ENCODE peak calls at places on chromosomes 16 and 17, in eight cellular contexts. One of them, this sample, is unnamed.

GRCh38 chr17:75970011-75970523 is 8.9 kb downstream of the ACOX1 start:
- DNase-seq in Caco-2: peak
- DNase-seq in HFF-Myc: peak
- DNase-seq in AG09319: no peak
- DNase-seq in lower lobe of right lung: no peak
- DNase-seq in AG09309: no peak
- DNase-seq in psoas muscle: no peak
- DNase-seq in activated B cell treated with CpG ODN at 0.5 μM for 24 hours: no peak
- DNase-seq in this sample: no peak

GRCh38 chr17:15431201-15431600 is 36.2 kb downstream of the CDRT4 start:
- DNase-seq in Caco-2: no peak
- DNase-seq in HFF-Myc: no peak
- DNase-seq in AG09319: no peak
- DNase-seq in lower lobe of right lung: no peak
- DNase-seq in AG09309: no peak
- DNase-seq in psoas muscle: peak
- DNase-seq in activated B cell treated with CpG ODN at 0.5 μM for 24 hours: no peak
- DNase-seq in this sample: no peak

GRCh38 chr16:4414187-4414909 is 2.0 kb downstream of the CORO7 start:
- DNase-seq in Caco-2: no peak
- DNase-seq in HFF-Myc: no peak
- DNase-seq in AG09319: no peak
- DNase-seq in lower lobe of right lung: no peak
- DNase-seq in AG09309: no peak
- DNase-seq in psoas muscle: no peak
- DNase-seq in activated B cell treated with CpG ODN at 0.5 μM for 24 hours: peak
- DNase-seq in this sample: no peak

GRCh38 chr16:83533193-83533592 is 274.6 kb upstream of the HSBP1 start:
- DNase-seq in Caco-2: no peak
- DNase-seq in HFF-Myc: no peak
- DNase-seq in AG09319: no peak
- DNase-seq in lower lobe of right lung: no peak
- DNase-seq in AG09309: peak
- DNase-seq in psoas muscle: no peak
- DNase-seq in activated B cell treated with CpG ODN at 0.5 μM for 24 hours: no peak
- DNase-seq in this sample: no peak

GRCh38 chr17:34571428-34572130 is 7.8 kb upstream of the TMEM132E start:
- DNase-seq in Caco-2: no peak
- DNase-seq in HFF-Myc: no peak
- DNase-seq in AG09319: no peak
- DNase-seq in lower lobe of right lung: no peak
- DNase-seq in AG09309: no peak
- DNase-seq in psoas muscle: no peak
- DNase-seq in activated B cell treated with CpG ODN at 0.5 μM for 24 hours: no peak
- DNase-seq in this sample: no peak

GRCh38 chr16:23893976-23894375 is 58.2 kb downstream of the PRKCB start:
- DNase-seq in Caco-2: no peak
- DNase-seq in HFF-Myc: no peak
- DNase-seq in AG09319: no peak
- DNase-seq in lower lobe of right lung: no peak
- DNase-seq in AG09309: no peak
- DNase-seq in psoas muscle: no peak
- DNase-seq in activated B cell treated with CpG ODN at 0.5 μM for 24 hours: no peak
- DNase-seq in this sample: no peak

GRCh38 chr17:10429416-10430045 is 7.8 kb upstream of the MYH8 start:
- DNase-seq in Caco-2: no peak
- DNase-seq in HFF-Myc: no peak
- DNase-seq in AG09319: no peak
- DNase-seq in lower lobe of right lung: no peak
- DNase-seq in AG09309: no peak
- DNase-seq in psoas muscle: no peak
- DNase-seq in activated B cell treated with CpG ODN at 0.5 μM for 24 hours: no peak
- DNase-seq in this sample: no peak

GRCh38 chr16:57514371-57514770 is 22.0 kb downstream of the CCDC102A start:
- DNase-seq in Caco-2: no peak
- DNase-seq in HFF-Myc: no peak
- DNase-seq in AG09319: no peak
- DNase-seq in lower lobe of right lung: no peak
- DNase-seq in AG09309: no peak
- DNase-seq in psoas muscle: no peak
- DNase-seq in activated B cell treated with CpG ODN at 0.5 μM for 24 hours: no peak
- DNase-seq in this sample: no peak

GRCh38 chr16:56608043-56608875 is at the start of gene MT2A:
- DNase-seq in Caco-2: peak
- DNase-seq in HFF-Myc: peak
- DNase-seq in AG09319: peak
- DNase-seq in lower lobe of right lung: peak
- DNase-seq in AG09309: peak
- DNase-seq in psoas muscle: peak
- DNase-seq in activated B cell treated with CpG ODN at 0.5 μM for 24 hours: peak
- DNase-seq in this sample: peak

GRCh38 chr17:75854881-75855309 is 240 bp downstream of the WBP2 start:
- DNase-seq in Caco-2: no peak
- DNase-seq in HFF-Myc: no peak
- DNase-seq in AG09319: no peak
- DNase-seq in lower lobe of right lung: peak
- DNase-seq in AG09309: no peak
- DNase-seq in psoas muscle: peak
- DNase-seq in activated B cell treated with CpG ODN at 0.5 μM for 24 hours: no peak
- DNase-seq in this sample: no peak

GRCh38 chr16:51057102-51057793 is 93.8 kb downstream of the SALL1 start:
- DNase-seq in Caco-2: no peak
- DNase-seq in HFF-Myc: no peak
- DNase-seq in AG09319: no peak
- DNase-seq in lower lobe of right lung: no peak
- DNase-seq in AG09309: no peak
- DNase-seq in psoas muscle: no peak
- DNase-seq in activated B cell treated with CpG ODN at 0.5 μM for 24 hours: no peak
- DNase-seq in this sample: no peak

GRCh38 chr17:35129154-35129972 is 7.9 kb downstream of the FNDC8 start:
- DNase-seq in Caco-2: no peak
- DNase-seq in HFF-Myc: no peak
- DNase-seq in AG09319: no peak
- DNase-seq in lower lobe of right lung: no peak
- DNase-seq in AG09309: no peak
- DNase-seq in psoas muscle: no peak
- DNase-seq in activated B cell treated with CpG ODN at 0.5 μM for 24 hours: no peak
- DNase-seq in this sample: no peak

GRCh38 chr17:32529604-32530003 is 42.8 kb downstream of the CDK5R1 start:
- DNase-seq in Caco-2: no peak
- DNase-seq in HFF-Myc: no peak
- DNase-seq in AG09319: no peak
- DNase-seq in lower lobe of right lung: no peak
- DNase-seq in AG09309: no peak
- DNase-seq in psoas muscle: no peak
- DNase-seq in activated B cell treated with CpG ODN at 0.5 μM for 24 hours: no peak
- DNase-seq in this sample: no peak

GRCh38 chr17:39903158-39903884 is 15.1 kb downstream of the GSDMB start:
- DNase-seq in Caco-2: no peak
- DNase-seq in HFF-Myc: no peak
- DNase-seq in AG09319: no peak
- DNase-seq in lower lobe of right lung: no peak
- DNase-seq in AG09309: no peak
- DNase-seq in psoas muscle: no peak
- DNase-seq in activated B cell treated with CpG ODN at 0.5 μM for 24 hours: no peak
- DNase-seq in this sample: no peak

GRCh38 chr16:68910051-68910450 is 66.7 kb downstream of the TANGO6 start:
- DNase-seq in Caco-2: no peak
- DNase-seq in HFF-Myc: no peak
- DNase-seq in AG09319: no peak
- DNase-seq in lower lobe of right lung: no peak
- DNase-seq in AG09309: no peak
- DNase-seq in psoas muscle: no peak
- DNase-seq in activated B cell treated with CpG ODN at 0.5 μM for 24 hours: no peak
- DNase-seq in this sample: no peak

GRCh38 chr16:30748634-30749445 is 615 bp downstream of the PHKG2 start:
- DNase-seq in Caco-2: no peak
- DNase-seq in HFF-Myc: no peak
- DNase-seq in AG09319: no peak
- DNase-seq in lower lobe of right lung: peak
- DNase-seq in AG09309: no peak
- DNase-seq in psoas muscle: peak
- DNase-seq in activated B cell treated with CpG ODN at 0.5 μM for 24 hours: no peak
- DNase-seq in this sample: no peak

GRCh38 chr17:60554377-60554788 is 28.3 kb upstream of the APPBP2 start:
- DNase-seq in Caco-2: no peak
- DNase-seq in HFF-Myc: peak
- DNase-seq in AG09319: peak
- DNase-seq in lower lobe of right lung: peak
- DNase-seq in AG09309: peak
- DNase-seq in psoas muscle: no peak
- DNase-seq in activated B cell treated with CpG ODN at 0.5 μM for 24 hours: no peak
- DNase-seq in this sample: peak

GRCh38 chr16:27596411-27596810 is 46.5 kb downstream of the KATNIP start:
- DNase-seq in Caco-2: no peak
- DNase-seq in HFF-Myc: no peak
- DNase-seq in AG09319: no peak
- DNase-seq in lower lobe of right lung: no peak
- DNase-seq in AG09309: no peak
- DNase-seq in psoas muscle: no peak
- DNase-seq in activated B cell treated with CpG ODN at 0.5 μM for 24 hours: no peak
- DNase-seq in this sample: no peak

GRCh38 chr16:27273670-27274522 is 5.3 kb upstream of the NSMCE1 start:
- DNase-seq in Caco-2: peak
- DNase-seq in HFF-Myc: no peak
- DNase-seq in AG09319: no peak
- DNase-seq in lower lobe of right lung: no peak
- DNase-seq in AG09309: no peak
- DNase-seq in psoas muscle: no peak
- DNase-seq in activated B cell treated with CpG ODN at 0.5 μM for 24 hours: no peak
- DNase-seq in this sample: no peak

GRCh38 chr16:3098459-3099394 is at the start of gene ZSCAN10:
- DNase-seq in Caco-2: no peak
- DNase-seq in HFF-Myc: no peak
- DNase-seq in AG09319: no peak
- DNase-seq in lower lobe of right lung: no peak
- DNase-seq in AG09309: no peak
- DNase-seq in psoas muscle: no peak
- DNase-seq in activated B cell treated with CpG ODN at 0.5 μM for 24 hours: no peak
- DNase-seq in this sample: no peak

GRCh38 chr16:3094289-3095027 is 4.6 kb downstream of the ZSCAN10 start:
- DNase-seq in Caco-2: no peak
- DNase-seq in HFF-Myc: no peak
- DNase-seq in AG09319: no peak
- DNase-seq in lower lobe of right lung: no peak
- DNase-seq in AG09309: no peak
- DNase-seq in psoas muscle: no peak
- DNase-seq in activated B cell treated with CpG ODN at 0.5 μM for 24 hours: no peak
- DNase-seq in this sample: no peak

GRCh38 chr16:3097266-3097665 is 1.8 kb downstream of the ZSCAN10 start:
- DNase-seq in Caco-2: no peak
- DNase-seq in HFF-Myc: no peak
- DNase-seq in AG09319: no peak
- DNase-seq in lower lobe of right lung: no peak
- DNase-seq in AG09309: no peak
- DNase-seq in psoas muscle: no peak
- DNase-seq in activated B cell treated with CpG ODN at 0.5 μM for 24 hours: no peak
- DNase-seq in this sample: no peak

GRCh38 chr16:3096362-3096761 is 2.7 kb downstream of the ZSCAN10 start:
- DNase-seq in Caco-2: no peak
- DNase-seq in HFF-Myc: no peak
- DNase-seq in AG09319: no peak
- DNase-seq in lower lobe of right lung: no peak
- DNase-seq in AG09309: no peak
- DNase-seq in psoas muscle: no peak
- DNase-seq in activated B cell treated with CpG ODN at 0.5 μM for 24 hours: no peak
- DNase-seq in this sample: no peak

DNA sequence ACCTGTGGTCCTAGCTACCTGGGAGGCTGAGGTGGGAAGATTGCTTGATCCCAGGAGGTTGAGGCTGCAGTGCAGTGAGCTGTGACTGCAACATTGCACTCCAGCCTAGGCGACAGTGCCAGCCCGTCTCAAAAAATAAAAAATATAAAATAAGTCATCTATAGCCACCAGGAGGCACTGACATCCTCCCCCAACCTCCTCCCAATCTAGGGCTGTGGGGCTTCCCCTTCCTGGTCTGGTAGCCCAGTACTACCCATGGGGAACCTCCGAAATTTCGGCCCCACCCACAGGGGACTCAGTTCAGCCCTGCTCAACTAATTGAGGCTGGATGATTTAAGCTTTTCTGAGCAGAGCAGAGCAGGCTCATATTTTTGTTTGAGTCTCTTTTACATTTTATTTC is 3.2 kb downstream of the ZSCAN10 start:
- DNase-seq in Caco-2: no peak
- DNase-seq in HFF-Myc: no peak
- DNase-seq in AG09319: no peak
- DNase-seq in lower lobe of right lung: peak
- DNase-seq in AG09309: no peak
- DNase-seq in psoas muscle: no peak
- DNase-seq in activated B cell treated with CpG ODN at 0.5 μM for 24 hours: peak
- DNase-seq in this sample: no peak
- TF ChIP-seq CTCF in Caco-2: no peak
- TF ChIP-seq CTCF in HFF-Myc: no peak
- TF ChIP-seq CTCF in AG09319: peak
- TF ChIP-seq CTCF in lower lobe of right lung: peak
- TF ChIP-seq CTCF in AG09309: peak
- TF ChIP-seq CTCF in psoas muscle: peak
- TF ChIP-seq CTCF in activated B cell treated with CpG ODN at 0.5 μM for 24 hours: no peak
- TF ChIP-seq CTCF in this sample: no peak

GRCh38 chr17:50472286-50472685 is 3.6 kb upstream of the CHAD start:
- DNase-seq in Caco-2: no peak
- DNase-seq in HFF-Myc: no peak
- DNase-seq in AG09319: no peak
- DNase-seq in lower lobe of right lung: peak
- DNase-seq in AG09309: no peak
- DNase-seq in psoas muscle: no peak
- DNase-seq in activated B cell treated with CpG ODN at 0.5 μM for 24 hours: no peak
- DNase-seq in this sample: no peak
- TF ChIP-seq CTCF in Caco-2: no peak
- TF ChIP-seq CTCF in HFF-Myc: no peak
- TF ChIP-seq CTCF in AG09319: no peak
- TF ChIP-seq CTCF in lower lobe of right lung: no peak
- TF ChIP-seq CTCF in AG09309: no peak
- TF ChIP-seq CTCF in psoas muscle: no peak
- TF ChIP-seq CTCF in activated B cell treated with CpG ODN at 0.5 μM for 24 hours: no peak
- TF ChIP-seq CTCF in this sample: no peak

DNA sequence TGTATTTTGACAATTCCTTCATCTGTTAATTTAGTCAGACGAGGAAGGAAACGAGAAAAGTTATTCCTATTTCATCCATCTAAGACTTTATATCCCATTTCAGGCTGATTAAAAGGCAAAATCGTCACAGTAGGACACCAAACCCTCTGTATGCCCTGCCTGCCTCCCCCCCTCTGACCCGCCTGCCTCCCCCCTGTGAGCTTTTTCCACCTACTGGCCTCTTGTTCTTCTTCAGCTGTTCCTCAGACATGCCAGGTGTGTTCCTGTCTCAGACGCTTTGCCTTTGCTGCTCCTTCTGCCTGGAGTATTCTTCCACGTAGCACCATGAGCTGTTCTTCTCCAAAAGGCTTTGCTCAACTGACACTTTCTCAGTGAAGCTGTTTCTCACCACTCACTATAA is 723.4 kb downstream of the MAF start:
- DNase-seq in Caco-2: no peak
- DNase-seq in HFF-Myc: no peak
- DNase-seq in AG09319: no peak
- DNase-seq in lower lobe of right lung: no peak
- DNase-seq in AG09309: no peak
- DNase-seq in psoas muscle: no peak
- DNase-seq in activated B cell treated with CpG ODN at 0.5 μM for 24 hours: no peak
- DNase-seq in this sample: no peak
- TF ChIP-seq CTCF in Caco-2: no peak
- TF ChIP-seq CTCF in HFF-Myc: no peak
- TF ChIP-seq CTCF in AG09319: no peak
- TF ChIP-seq CTCF in lower lobe of right lung: no peak
- TF ChIP-seq CTCF in AG09309: no peak
- TF ChIP-seq CTCF in psoas muscle: no peak
- TF ChIP-seq CTCF in activated B cell treated with CpG ODN at 0.5 μM for 24 hours: no peak
- TF ChIP-seq CTCF in this sample: no peak

GRCh38 chr16:86495357-86495701 is 15.0 kb upstream of the FOXF1 start:
- DNase-seq in Caco-2: no peak
- DNase-seq in HFF-Myc: no peak
- DNase-seq in AG09319: no peak
- DNase-seq in lower lobe of right lung: no peak
- DNase-seq in AG09309: no peak
- DNase-seq in psoas muscle: no peak
- DNase-seq in activated B cell treated with CpG ODN at 0.5 μM for 24 hours: no peak
- DNase-seq in this sample: no peak
- TF ChIP-seq CTCF in Caco-2: no peak
- TF ChIP-seq CTCF in HFF-Myc: no peak
- TF ChIP-seq CTCF in AG09319: no peak
- TF ChIP-seq CTCF in lower lobe of right lung: no peak
- TF ChIP-seq CTCF in AG09309: no peak
- TF ChIP-seq CTCF in psoas muscle: no peak
- TF ChIP-seq CTCF in activated B cell treated with CpG ODN at 0.5 μM for 24 hours: no peak
- TF ChIP-seq CTCF in this sample: no peak

This sample was measured in AG04450.